ENCODE peak calls at places on chromosomes 3 and 15, in ten cellular contexts. One of them, this sample, is unnamed.

GRCh38 chr3:35641920-35642532 is 2.7 kb downstream of the ARPP21 start:
- DNase-seq in RPMI7951: no peak
- DNase-seq in progenitor cell of endocrine pancreas: no peak
- DNase-seq in SK-MEL-5: no peak
- DNase-seq in spleen: no peak
- DNase-seq in glutamatergic neuron: no peak
- DNase-seq in left ventricle myocardium inferior: no peak
- DNase-seq in stimulated activated CD4-positive, alpha-beta T cell treated with anti-CD3 and anti-CD28 coated beads, Interleukin-15, amount 100 ng/mL, for 24 hours: no peak
- DNase-seq in NB4: no peak
- DNase-seq in astrocyte of the cerebellum: no peak
- DNase-seq in this sample: no peak

GRCh38 chr15:74349241-74349766 is 18.1 kb downstream of the CYP11A1 start:
- DNase-seq in left ventricle myocardium inferior: no peak
- DNase-seq in RPMI7951: no peak
- DNase-seq in SK-MEL-5: no peak
- DNase-seq in progenitor cell of endocrine pancreas: no peak
- DNase-seq in glutamatergic neuron: no peak
- DNase-seq in astrocyte of the cerebellum: no peak
- DNase-seq in spleen: no peak
- DNase-seq in stimulated activated CD4-positive, alpha-beta T cell treated with anti-CD3 and anti-CD28 coated beads, Interleukin-15, amount 100 ng/mL, for 24 hours: no peak
- DNase-seq in NB4: no peak
- DNase-seq in this sample: no peak

GRCh38 chr3:160948273-160948672 is 156.9 kb downstream of the B3GALNT1 start:
- DNase-seq in astrocyte of the cerebellum: no peak
- DNase-seq in NB4: no peak
- DNase-seq in progenitor cell of endocrine pancreas: no peak
- DNase-seq in stimulated activated CD4-positive, alpha-beta T cell treated with anti-CD3 and anti-CD28 coated beads, Interleukin-15, amount 100 ng/mL, for 24 hours: no peak
- DNase-seq in spleen: no peak
- DNase-seq in glutamatergic neuron: no peak
- DNase-seq in RPMI7951: no peak
- DNase-seq in SK-MEL-5: no peak
- DNase-seq in left ventricle myocardium inferior: no peak
- DNase-seq in this sample: no peak

GRCh38 chr3:145637105-145637504 is 523.9 kb downstream of the PLOD2 start:
- DNase-seq in NB4: no peak
- DNase-seq in astrocyte of the cerebellum: no peak
- DNase-seq in glutamatergic neuron: no peak
- DNase-seq in left ventricle myocardium inferior: no peak
- DNase-seq in SK-MEL-5: no peak
- DNase-seq in progenitor cell of endocrine pancreas: no peak
- DNase-seq in RPMI7951: no peak
- DNase-seq in stimulated activated CD4-positive, alpha-beta T cell treated with anti-CD3 and anti-CD28 coated beads, Interleukin-15, amount 100 ng/mL, for 24 hours: no peak
- DNase-seq in spleen: no peak
- DNase-seq in this sample: no peak

GRCh38 chr15:29208352-29208751 is 61.3 kb downstream of the NSMCE3 start:
- DNase-seq in RPMI7951: no peak
- DNase-seq in SK-MEL-5: no peak
- DNase-seq in NB4: peak; percentile 17
- DNase-seq in spleen: no peak
- DNase-seq in stimulated activated CD4-positive, alpha-beta T cell treated with anti-CD3 and anti-CD28 coated beads, Interleukin-15, amount 100 ng/mL, for 24 hours: no peak
- DNase-seq in left ventricle myocardium inferior: no peak
- DNase-seq in glutamatergic neuron: no peak
- DNase-seq in progenitor cell of endocrine pancreas: no peak
- DNase-seq in astrocyte of the cerebellum: no peak
- DNase-seq in this sample: peak; percentile 76

GRCh38 chr3:39443530-39443929 is 23.9 kb upstream of the MOBP start:
- DNase-seq in RPMI7951: no peak
- DNase-seq in SK-MEL-5: peak; percentile 42
- DNase-seq in astrocyte of the cerebellum: no peak
- DNase-seq in spleen: no peak
- DNase-seq in progenitor cell of endocrine pancreas: no peak
- DNase-seq in glutamatergic neuron: no peak
- DNase-seq in NB4: no peak
- DNase-seq in left ventricle myocardium inferior: no peak
- DNase-seq in stimulated activated CD4-positive, alpha-beta T cell treated with anti-CD3 and anti-CD28 coated beads, Interleukin-15, amount 100 ng/mL, for 24 hours: no peak
- DNase-seq in this sample: no peak

GRCh38 chr15:99090011-99090699 is 14.7 kb upstream of the SYNM start:
- DNase-seq in NB4: peak; percentile 76
- DNase-seq in RPMI7951: no peak
- DNase-seq in glutamatergic neuron: peak; percentile 38
- DNase-seq in left ventricle myocardium inferior: no peak
- DNase-seq in SK-MEL-5: no peak
- DNase-seq in stimulated activated CD4-positive, alpha-beta T cell treated with anti-CD3 and anti-CD28 coated beads, Interleukin-15, amount 100 ng/mL, for 24 hours: no peak
- DNase-seq in spleen: no peak
- DNase-seq in progenitor cell of endocrine pancreas: no peak
- DNase-seq in astrocyte of the cerebellum: no peak
- DNase-seq in this sample: no peak

GRCh38 chr3:152175576-152175883 is 93.2 kb upstream of the MBNL1 start:
- DNase-seq in RPMI7951: peak; percentile 73
- DNase-seq in SK-MEL-5: no peak
- DNase-seq in astrocyte of the cerebellum: peak; percentile 84
- DNase-seq in progenitor cell of endocrine pancreas: no peak
- DNase-seq in glutamatergic neuron: no peak
- DNase-seq in stimulated activated CD4-positive, alpha-beta T cell treated with anti-CD3 and anti-CD28 coated beads, Interleukin-15, amount 100 ng/mL, for 24 hours: no peak
- DNase-seq in NB4: no peak
- DNase-seq in left ventricle myocardium inferior: no peak
- DNase-seq in spleen: no peak
- DNase-seq in this sample: no peak

GRCh38 chr3:5210926-5211325 is 23.4 kb downstream of the EDEM1 start:
- DNase-seq in progenitor cell of endocrine pancreas: no peak
- DNase-seq in SK-MEL-5: no peak
- DNase-seq in glutamatergic neuron: no peak
- DNase-seq in astrocyte of the cerebellum: no peak
- DNase-seq in NB4: no peak
- DNase-seq in stimulated activated CD4-positive, alpha-beta T cell treated with anti-CD3 and anti-CD28 coated beads, Interleukin-15, amount 100 ng/mL, for 24 hours: no peak
- DNase-seq in spleen: no peak
- DNase-seq in RPMI7951: no peak
- DNase-seq in left ventricle myocardium inferior: no peak
- DNase-seq in this sample: no peak

GRCh38 chr15:84761534-84762190 is 13.3 kb downstream of the ZNF592 start:
- DNase-seq in NB4: no peak
- DNase-seq in progenitor cell of endocrine pancreas: no peak
- DNase-seq in stimulated activated CD4-positive, alpha-beta T cell treated with anti-CD3 and anti-CD28 coated beads, Interleukin-15, amount 100 ng/mL, for 24 hours: peak; percentile 19
- DNase-seq in astrocyte of the cerebellum: no peak
- DNase-seq in RPMI7951: no peak
- DNase-seq in glutamatergic neuron: no peak
- DNase-seq in SK-MEL-5: no peak
- DNase-seq in left ventricle myocardium inferior: no peak
- DNase-seq in spleen: no peak
- DNase-seq in this sample: no peak

GRCh38 chr3:192892981-192893827 is 24.5 kb downstream of the MB21D2 start:
- DNase-seq in SK-MEL-5: peak; percentile 61
- DNase-seq in progenitor cell of endocrine pancreas: no peak
- DNase-seq in left ventricle myocardium inferior: no peak
- DNase-seq in NB4: peak; percentile 73
- DNase-seq in RPMI7951: peak; percentile 97
- DNase-seq in astrocyte of the cerebellum: peak; percentile 97
- DNase-seq in spleen: no peak
- DNase-seq in stimulated activated CD4-positive, alpha-beta T cell treated with anti-CD3 and anti-CD28 coated beads, Interleukin-15, amount 100 ng/mL, for 24 hours: peak; percentile 75
- DNase-seq in glutamatergic neuron: no peak
- DNase-seq in this sample: no peak

GRCh38 chr15:39270976-39271375 is 309.9 kb upstream of the THBS1 start:
- DNase-seq in glutamatergic neuron: no peak
- DNase-seq in progenitor cell of endocrine pancreas: no peak
- DNase-seq in spleen: no peak
- DNase-seq in RPMI7951: peak; percentile 98
- DNase-seq in SK-MEL-5: no peak
- DNase-seq in left ventricle myocardium inferior: no peak
- DNase-seq in stimulated activated CD4-positive, alpha-beta T cell treated with anti-CD3 and anti-CD28 coated beads, Interleukin-15, amount 100 ng/mL, for 24 hours: no peak
- DNase-seq in astrocyte of the cerebellum: no peak
- DNase-seq in NB4: no peak
- DNase-seq in this sample: no peak

GRCh38 chr15:66873856-66874255 is 171.8 kb downstream of the SMAD6 start:
- DNase-seq in left ventricle myocardium inferior: no peak
- DNase-seq in spleen: no peak
- DNase-seq in NB4: no peak
- DNase-seq in RPMI7951: no peak
- DNase-seq in SK-MEL-5: no peak
- DNase-seq in progenitor cell of endocrine pancreas: no peak
- DNase-seq in stimulated activated CD4-positive, alpha-beta T cell treated with anti-CD3 and anti-CD28 coated beads, Interleukin-15, amount 100 ng/mL, for 24 hours: no peak
- DNase-seq in glutamatergic neuron: no peak
- DNase-seq in astrocyte of the cerebellum: no peak
- DNase-seq in this sample: no peak

GRCh38 chr3:68049781-68050180 is 395.4 kb upstream of the SUCLG2 start:
- DNase-seq in stimulated activated CD4-positive, alpha-beta T cell treated with anti-CD3 and anti-CD28 coated beads, Interleukin-15, amount 100 ng/mL, for 24 hours: no peak
- DNase-seq in glutamatergic neuron: no peak
- DNase-seq in progenitor cell of endocrine pancreas: no peak
- DNase-seq in astrocyte of the cerebellum: no peak
- DNase-seq in spleen: no peak
- DNase-seq in SK-MEL-5: no peak
- DNase-seq in left ventricle myocardium inferior: no peak
- DNase-seq in RPMI7951: no peak
- DNase-seq in NB4: no peak
- DNase-seq in this sample: no peak

GRCh38 chr3:73733796-73734195 is 109.1 kb upstream of the PDZRN3 start:
- DNase-seq in spleen: no peak
- DNase-seq in glutamatergic neuron: no peak
- DNase-seq in SK-MEL-5: no peak
- DNase-seq in progenitor cell of endocrine pancreas: no peak
- DNase-seq in NB4: no peak
- DNase-seq in stimulated activated CD4-positive, alpha-beta T cell treated with anti-CD3 and anti-CD28 coated beads, Interleukin-15, amount 100 ng/mL, for 24 hours: no peak
- DNase-seq in RPMI7951: no peak
- DNase-seq in astrocyte of the cerebellum: no peak
- DNase-seq in left ventricle myocardium inferior: no peak
- DNase-seq in this sample: no peak

GRCh38 chr15:95598456-95598855 is 732.0 kb upstream of the NR2F2 start:
- DNase-seq in NB4: no peak
- DNase-seq in progenitor cell of endocrine pancreas: no peak
- DNase-seq in SK-MEL-5: no peak
- DNase-seq in glutamatergic neuron: no peak
- DNase-seq in stimulated activated CD4-positive, alpha-beta T cell treated with anti-CD3 and anti-CD28 coated beads, Interleukin-15, amount 100 ng/mL, for 24 hours: no peak
- DNase-seq in left ventricle myocardium inferior: no peak
- DNase-seq in spleen: no peak
- DNase-seq in RPMI7951: no peak
- DNase-seq in astrocyte of the cerebellum: no peak
- DNase-seq in this sample: no peak

GRCh38 chr15:25180606-25181289 is 226.0 kb downstream of the SNRPN start:
- DNase-seq in progenitor cell of endocrine pancreas: peak; percentile 3
- DNase-seq in NB4: no peak
- DNase-seq in stimulated activated CD4-positive, alpha-beta T cell treated with anti-CD3 and anti-CD28 coated beads, Interleukin-15, amount 100 ng/mL, for 24 hours: no peak
- DNase-seq in left ventricle myocardium inferior: peak; percentile 2
- DNase-seq in SK-MEL-5: no peak
- DNase-seq in glutamatergic neuron: peak; percentile 2
- DNase-seq in RPMI7951: no peak
- DNase-seq in astrocyte of the cerebellum: no peak
- DNase-seq in spleen: peak; percentile 59
- DNase-seq in this sample: no peak

GRCh38 chr15:53539878-53540277 is 219.6 kb downstream of the WDR72 start:
- DNase-seq in glutamatergic neuron: no peak
- DNase-seq in spleen: no peak
- DNase-seq in RPMI7951: no peak
- DNase-seq in progenitor cell of endocrine pancreas: no peak
- DNase-seq in left ventricle myocardium inferior: no peak
- DNase-seq in astrocyte of the cerebellum: no peak
- DNase-seq in NB4: no peak
- DNase-seq in SK-MEL-5: no peak
- DNase-seq in stimulated activated CD4-positive, alpha-beta T cell treated with anti-CD3 and anti-CD28 coated beads, Interleukin-15, amount 100 ng/mL, for 24 hours: no peak
- DNase-seq in this sample: no peak

GRCh38 chr15:44261007-44261706 is 27.4 kb upstream of the GOLM2 start:
- DNase-seq in progenitor cell of endocrine pancreas: no peak
- DNase-seq in NB4: no peak
- DNase-seq in stimulated activated CD4-positive, alpha-beta T cell treated with anti-CD3 and anti-CD28 coated beads, Interleukin-15, amount 100 ng/mL, for 24 hours: no peak
- DNase-seq in RPMI7951: peak; percentile 37
- DNase-seq in left ventricle myocardium inferior: no peak
- DNase-seq in SK-MEL-5: no peak
- DNase-seq in astrocyte of the cerebellum: no peak
- DNase-seq in spleen: no peak
- DNase-seq in glutamatergic neuron: no peak
- DNase-seq in this sample: no peak

GRCh38 chr15:63274427-63274826 is 3.0 kb upstream of the APH1B start:
- DNase-seq in NB4: peak; percentile 64
- DNase-seq in SK-MEL-5: peak; percentile 29
- DNase-seq in RPMI7951: peak; percentile 24
- DNase-seq in left ventricle myocardium inferior: no peak
- DNase-seq in stimulated activated CD4-positive, alpha-beta T cell treated with anti-CD3 and anti-CD28 coated beads, Interleukin-15, amount 100 ng/mL, for 24 hours: no peak
- DNase-seq in progenitor cell of endocrine pancreas: no peak
- DNase-seq in spleen: no peak
- DNase-seq in astrocyte of the cerebellum: no peak
- DNase-seq in glutamatergic neuron: no peak
- DNase-seq in this sample: no peak